ENCODE peak calls at places on chromosomes 12 and 14, in ten cellular contexts. P, W, Y, Q, U, V, I, S, C and R are unnamed samples.

GRCh38 chr12:50039151-50039835 is 14.0 kb upstream of the RACGAP1 start:
- DNase-seq in C (peak; percentile 86), Y (peak; percentile 88), I (peak; percentile 85), P (no peak), W (peak; percentile 27), U (peak; percentile 63), Q (no peak), V (peak; percentile 90), S (peak; percentile 84), R (peak; percentile 84)

GRCh38 chr12:107547421-107547820 is 138.2 kb upstream of the PWP1 start:
- DNase-seq in U (no peak), V (no peak), Q (no peak), S (no peak), C (no peak), P (no peak), Y (no peak), W (no peak), I (no peak), R (no peak)

GRCh38 chr12:28242888-28243633 is 52.8 kb downstream of the CCDC91 start:
- DNase-seq in Y (no peak), U (no peak), C (no peak), Q (no peak), S (no peak), I (no peak), W (no peak), V (no peak), P (no peak), R (no peak)

GRCh38 chr14:105355049-105355575 is 40.6 kb downstream of the PACS2 start:
- DNase-seq in Y (no peak), V (no peak), W (no peak), C (no peak), I (no peak), Q (no peak), S (no peak), P (no peak), U (no peak), R (no peak)

GRCh38 chr14:80770114-80770917 is 171.2 kb downstream of the CEP128 start:
- DNase-seq in W (no peak), P (no peak), I (no peak), Y (no peak), V (no peak), S (no peak), U (no peak), Q (no peak), C (no peak), R (no peak)

GRCh38 chr14:40058916-40059897 is 627.0 kb upstream of the FBXO33 start:
- DNase-seq in C (no peak), W (no peak), Y (no peak), S (no peak), V (no peak), Q (no peak), U (no peak), I (no peak), P (no peak), R (no peak)

GRCh38 chr12:30507576-30507975 is 188.1 kb downstream of the IPO8 start:
- DNase-seq in I (no peak), Y (no peak), C (no peak), Q (no peak), S (no peak), U (no peak), P (no peak), V (no peak), W (no peak), R (no peak)

GRCh38 chr12:115404761-115405470 is 720.9 kb upstream of the TBX3 start:
- DNase-seq in V (no peak), Y (no peak), I (no peak), Q (peak; percentile 81), P (no peak), U (no peak), C (no peak), W (no peak), S (no peak), R (no peak)

GRCh38 chr12:6333029-6333428 is 8.8 kb downstream of the TNFRSF1A start:
- DNase-seq in W (no peak), I (no peak), P (no peak), S (no peak), C (no peak), U (no peak), Q (no peak), Y (no peak), V (no peak), R (no peak)

GRCh38 chr12:53004178-53004577 is 2.1 kb upstream of the EIF4B start:
- DNase-seq in P (no peak), Q (no peak), I (no peak), U (no peak), W (no peak), C (no peak), Y (no peak), S (no peak), V (no peak), R (no peak)

GRCh38 chr12:6828671-6829531 is 694 bp downstream of the P3H3 start:
- DNase-seq in W (no peak), P (no peak), U (no peak), V (peak; percentile 79), Y (no peak), Q (no peak), C (peak; percentile 57), I (peak; percentile 50), S (peak; percentile 78), R (no peak)

GRCh38 chr12:130011611-130012385 is 108.0 kb upstream of the TMEM132D start:
- DNase-seq in W (no peak), Q (no peak), U (no peak), S (no peak), I (no peak), V (no peak), P (no peak), C (no peak), Y (no peak), R (no peak)

GRCh38 chr12:124938606-124939427 is 24.4 kb upstream of the UBC start:
- DNase-seq in S (no peak), W (no peak), Y (no peak), V (no peak), U (no peak), I (peak; percentile 57), P (peak; percentile 33), C (peak; percentile 79), Q (peak; percentile 74), R (peak; percentile 79)

GRCh38 chr14:49310298-49310697 is 275.9 kb downstream of the RPS29 start:
- DNase-seq in V (peak; percentile 28), W (no peak), Q (no peak), S (no peak), I (no peak), C (no peak), Y (no peak), U (no peak), P (no peak), R (no peak)

GRCh38 chr12:18323159-18323558 is 61.8 kb downstream of the PIK3C2G start:
- DNase-seq in Y (no peak), S (no peak), U (no peak), Q (no peak), P (no peak), C (no peak), I (no peak), V (no peak), W (no peak), R (no peak)

GRCh38 chr12:14403711-14404164 is 38.3 kb downstream of the ATF7IP start:
- DNase-seq in I (no peak), C (no peak), V (peak; percentile 26), P (peak; percentile 62), W (peak; percentile 82), U (peak; percentile 28), Y (no peak), S (peak; percentile 93), Q (peak; percentile 53), R (peak; percentile 47)

GRCh38 chr14:44564908-44565307 is 57.8 kb upstream of the FSCB start:
- DNase-seq in P (no peak), V (no peak), U (no peak), W (no peak), S (no peak), C (no peak), I (no peak), Q (no peak), Y (no peak), R (no peak)

GRCh38 chr14:73726025-73726961 is 12.1 kb upstream of the PNMA1 start:
- DNase-seq in V (no peak), S (no peak), W (no peak), U (no peak), Q (no peak), Y (no peak), C (no peak), I (no peak), P (no peak), R (no peak)

GRCh38 chr12:25558566-25558965 is 5.5 kb upstream of the LMNTD1 start:
- DNase-seq in W (no peak), S (no peak), P (no peak), Q (no peak), I (no peak), Y (no peak), U (no peak), V (no peak), C (no peak), R (no peak)

GRCh38 chr12:52122904-52123303 is 43.4 kb downstream of the SMIM41 start:
- DNase-seq in Y (no peak), C (no peak), W (no peak), U (no peak), P (no peak), V (no peak), Q (no peak), S (no peak), I (no peak), R (no peak)

GRCh38 chr14:99195602-99196309 is 76.2 kb downstream of the BCL11B start:
- DNase-seq in V (no peak), S (no peak), P (no peak), C (no peak), Q (no peak), U (no peak), Y (no peak), I (no peak), W (no peak), R (no peak)

GRCh38 chr12:94795520-94795919 is 145.2 kb upstream of the TMCC3 start:
- DNase-seq in C (no peak), V (peak; percentile 36), W (no peak), I (no peak), Q (peak; percentile 16), Y (no peak), U (no peak), S (no peak), P (no peak), R (no peak)

GRCh38 chr12:48901278-48901677 is 24.0 kb downstream of the FKBP11 start:
- DNase-seq in V (no peak), C (no peak), Q (no peak), I (no peak), U (no peak), Y (no peak), P (no peak), W (no peak), S (no peak), R (no peak)

GRCh38 chr14:76763362-76764041 is 2.2 kb downstream of the VASH1 start:
- DNase-seq in I (no peak), Y (no peak), U (no peak), P (no peak), Q (no peak), V (no peak), C (no peak), S (no peak), W (no peak), R (no peak)

GRCh38 chr12:53759261-53759660 is 7.5 kb upstream of the CISTR start:
- DNase-seq in C (no peak), P (no peak), U (no peak), S (no peak), I (no peak), W (no peak), V (no peak), Y (no peak), Q (no peak), R (no peak)

GRCh38 chr14:54291491-54292191 is 105.2 kb upstream of the CDKN3 start:
- DNase-seq in I (no peak), S (no peak), Q (no peak), W (peak; percentile 80), U (no peak), V (peak; percentile 45), C (no peak), P (no peak), Y (peak; percentile 13), R (no peak)

GRCh38 chr14:53333809-53334208 is 180.7 kb upstream of the DDHD1 start:
- DNase-seq in U (no peak), P (no peak), C (no peak), I (no peak), Q (no peak), V (no peak), S (no peak), Y (no peak), W (no peak), R (no peak)

GRCh38 chr12:42484996-42485395 is 104.5 kb downstream of the PRICKLE1 start:
- DNase-seq in Y (no peak), Q (no peak), V (no peak), I (no peak), U (no peak), P (no peak), S (no peak), C (no peak), W (no peak), R (no peak)